ENCODE peak calls at places on chromosomes 5 and 9, in nine cellular contexts. A is AG04449, S is fibroblast of pulmonary artery, Q is AG09309, J is OCI-LY7, Y is lower lobe of right lung, N is HFF-Myc, W is GM06990, C is neural progenitor cell. G is an unnamed sample.

GRCh38 chr5:15737036-15737821 is 237.2 kb downstream of the FBXL7 start:
- DNase-seq in W (no peak), N (no peak), S (peak; percentile 55), C (no peak), A (no peak), J (no peak), Y (no peak), Q (peak; percentile 16), G (no peak)

GRCh38 chr5:173477320-173478055 is 139.0 kb downstream of the BOD1 start:
- DNase-seq in S (peak; percentile 62), C (no peak), Y (no peak), J (no peak), A (peak; percentile 81), Q (peak; percentile 63), N (no peak), W (no peak), G (no peak)

GRCh38 chr5:76737131-76737556 is 21.2 kb downstream of the F2R start:
- DNase-seq in N (no peak), W (peak; percentile 71), A (no peak), Y (no peak), S (no peak), Q (no peak), C (no peak), J (no peak), G (peak; percentile 56)

GRCh38 chr5:147400076-147400809 is 109.6 kb downstream of the DPYSL3 start:
- DNase-seq in N (no peak), S (no peak), W (no peak), C (no peak), Y (no peak), J (no peak), Q (no peak), A (no peak), G (no peak)

GRCh38 chr5:132257131-132258101 is at the start of gene PDLIM4:
- DNase-seq in A (no peak), S (peak; percentile 23), N (no peak), Q (no peak), Y (no peak), W (no peak), J (no peak), C (peak; percentile 92), G (no peak)

GRCh38 chr9:71249729-71250317 is 128.4 kb upstream of the TRPM3 start:
- DNase-seq in J (peak; percentile 48), C (peak; percentile 82), N (peak; percentile 42), Y (no peak), S (peak; percentile 85), W (no peak), Q (peak; percentile 53), A (peak; percentile 33), G (no peak)

GRCh38 chr9:70043689-70044449 is at the start of gene MAMDC2:
- DNase-seq in A (no peak), S (peak; percentile 39), N (no peak), Y (peak; percentile 53), J (no peak), Q (no peak), C (peak; percentile 78), W (no peak), G (no peak)

GRCh38 chr5:35404701-35405100 is 174.4 kb upstream of the PRLR start:
- DNase-seq in S (no peak), J (no peak), C (no peak), N (no peak), A (no peak), Y (no peak), W (no peak), Q (peak; percentile 0), G (no peak)

GRCh38 chr9:108910402-108910801 is 23.5 kb downstream of the ELP1 start:
- DNase-seq in C (no peak), J (no peak), A (no peak), Q (no peak), S (no peak), N (no peak), W (no peak), Y (no peak), G (no peak)

GRCh38 chr5:100762163-100762562 is 140.9 kb downstream of the ST8SIA4 start:
- DNase-seq in J (no peak), A (peak; percentile 4), S (peak; percentile 77), C (no peak), N (no peak), W (no peak), Y (no peak), Q (peak; percentile 13), G (no peak)

GRCh38 chr5:124456244-124456643 is 290.2 kb downstream of the ZNF608 start:
- DNase-seq in J (no peak), A (no peak), S (no peak), W (no peak), N (no peak), C (no peak), Y (no peak), Q (no peak), G (no peak)

GRCh38 chr9:19939890-19940289 is 151.1 kb upstream of the SLC24A2 start:
- DNase-seq in A (no peak), J (no peak), N (no peak), Q (no peak), S (no peak), W (no peak), C (no peak), Y (no peak), G (no peak)

GRCh38 chr9:115531410-115532130 is 413.6 kb upstream of the TNC start:
- DNase-seq in S (peak; percentile 27), Q (peak; percentile 78), Y (no peak), W (no peak), J (no peak), C (no peak), A (peak; percentile 85), N (no peak), G (no peak)

DNA sequence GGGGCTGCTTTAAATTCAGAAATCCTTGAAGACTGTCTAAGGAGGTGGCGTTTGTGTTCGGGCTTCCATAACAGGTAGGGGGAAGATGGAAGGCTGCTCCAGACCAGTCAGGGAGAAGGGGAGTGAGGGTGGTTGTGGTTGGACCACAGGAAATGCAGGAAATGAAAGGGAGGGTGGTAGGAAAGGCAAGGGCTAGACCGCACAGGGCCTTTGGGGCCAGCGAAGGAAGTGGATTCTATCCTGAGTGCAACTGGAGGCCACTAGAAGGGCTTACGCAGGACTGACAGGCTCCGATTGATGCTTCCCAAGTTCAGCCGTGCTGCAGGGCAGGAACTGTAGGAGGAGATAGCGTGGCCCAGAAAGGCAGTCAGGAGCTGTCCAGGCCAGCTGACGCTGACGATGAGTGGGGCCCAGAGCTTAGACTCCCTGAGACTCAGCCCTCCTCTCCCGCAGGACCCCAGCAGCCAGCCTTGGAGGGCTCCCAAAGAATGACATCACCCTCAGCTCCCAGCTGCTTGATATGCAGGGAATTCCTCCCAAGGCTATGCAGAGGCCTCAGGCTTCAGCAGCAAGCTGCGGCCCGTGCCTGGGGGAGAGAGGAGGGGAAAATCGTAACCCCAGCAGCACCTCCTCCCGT is 48.8 kb downstream of the KCNIP1 start:
- DNase-seq in W (no peak), Q (no peak), S (peak; percentile 88), N (peak; percentile 5), Y (no peak), C (peak; percentile 53), J (no peak), A (peak; percentile 58), G (no peak)
- TF ChIP-seq CTCF in W (no peak), Q (no peak), S (peak; percentile 9), N (no peak), Y (no peak), C (no peak), J (no peak), A (no peak), G (no peak)

GRCh38 chr5:61624966-61625681 is 293.1 kb downstream of the ZSWIM6 start:
- DNase-seq in N (no peak), J (no peak), A (no peak), C (no peak), S (no peak), Q (no peak), Y (no peak), W (no peak), G (no peak)
- H3K4me3 ChIP-seq in N (peak overlapping the region; percentile 23), J (no peak overlapping the region), A (peak overlapping the region; percentile 46), C (peak overlapping the region; percentile 48), S (peak overlapping the region; percentile 50), Q (peak overlapping the region; percentile 47), Y (peak overlapping the region; percentile 62), W (no peak overlapping the region), G (peak overlapping the region; percentile 50)

GRCh38 chr5:114243983-114244305 is 117.9 kb upstream of the KCNN2 start:
- DNase-seq in S (no peak), Y (no peak), A (no peak), W (no peak), J (no peak), N (no peak), C (no peak), Q (no peak), G (no peak)

GRCh38 chr5:114255275-114255674 is 106.6 kb upstream of the KCNN2 start:
- DNase-seq in S (no peak), C (peak; percentile 69), Q (no peak), W (no peak), J (no peak), Y (no peak), N (no peak), A (no peak), G (no peak)

GRCh38 chr5:114249838-114250237 is 112.0 kb upstream of the KCNN2 start:
- DNase-seq in C (no peak), J (no peak), Q (no peak), N (peak; percentile 87), A (peak; percentile 92), S (peak; percentile 4), Y (no peak), W (no peak), G (no peak)
- TF ChIP-seq CTCF in C (no peak), J (no peak), Q (no peak), N (no peak), A (no peak), S (no peak), Y (no peak), W (no peak), G (no peak)

GRCh38 chr5:40236001-40236400 is 443.7 kb upstream of the PTGER4 start:
- DNase-seq in W (no peak), Y (no peak), Q (no peak), C (no peak), A (no peak), N (no peak), S (no peak), J (no peak), G (no peak)

GRCh38 chr5:40240111-40240510 is 439.6 kb upstream of the PTGER4 start:
- DNase-seq in N (peak; percentile 51), C (no peak), W (no peak), Q (no peak), A (no peak), J (no peak), Y (no peak), S (peak; percentile 24), G (no peak)

GRCh38 chr5:40238066-40238745 is 441.5 kb upstream of the PTGER4 start:
- DNase-seq in Y (no peak), J (no peak), A (no peak), Q (no peak), N (no peak), C (no peak), W (no peak), S (no peak), G (no peak)

GRCh38 chr5:40233268-40233667 is 446.4 kb upstream of the PTGER4 start:
- DNase-seq in W (no peak), J (no peak), Y (no peak), S (no peak), A (no peak), C (no peak), Q (no peak), N (no peak), G (no peak)

DNA sequence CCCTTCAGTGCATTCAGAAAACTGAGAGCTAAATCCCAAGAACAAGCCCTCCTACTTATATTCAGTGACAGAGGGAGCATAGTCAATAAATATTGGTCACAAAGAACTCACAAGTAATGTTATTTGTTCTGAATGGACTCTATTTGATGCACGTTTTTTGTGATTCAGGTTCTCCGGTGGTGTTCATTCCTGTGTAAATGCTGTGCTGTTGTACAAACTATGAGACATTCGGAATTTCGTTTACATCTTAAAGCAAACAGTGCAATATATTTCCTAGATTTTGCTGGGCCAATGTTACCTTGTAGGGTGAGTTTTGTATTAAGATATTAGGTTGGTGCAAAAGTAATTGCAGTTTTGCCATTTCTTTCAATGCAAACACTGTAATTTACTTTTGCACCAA is 444.2 kb upstream of the PTGER4 start:
- DNase-seq in Y (no peak), Q (no peak), S (no peak), A (no peak), J (no peak), N (no peak), W (no peak), C (no peak), G (no peak)
- H3K4me3 ChIP-seq in Y (no peak overlapping the region), Q (no peak overlapping the region), S (no peak overlapping the region), A (no peak overlapping the region), J (no peak overlapping the region), N (no peak overlapping the region), W (no peak overlapping the region), C (no peak overlapping the region), G (no peak overlapping the region)